ENCODE peak calls at places on chromosomes 1 and 21, in eight cellular contexts. Z is AG04450, M is trophoblast cell, N is upper lobe of right lung, L is pancreas, X is mammary epithelial cell, O is RWPE2, G is cardiac muscle cell. C is an unnamed sample. For H3K9me3, the result is how much of the 10 kb centered on the place peaks cover.

GRCh38 chr21:10418649-10419048 is 102.7 kb upstream of the TPTE start:
- DNase-seq in M (no peak), O (no peak), N (no peak), X (no peak), L (no peak), Z (no peak), G (no peak), C (no peak)

GRCh38 chr1:218164111-218164929 is 120.8 kb upstream of the RRP15 start:
- DNase-seq in O (no peak), N (peak), Z (no peak), G (peak), M (no peak), L (no peak), X (peak), C (peak)

GRCh38 chr1:202619528-202619927 is 90.7 kb downstream of the SYT2 start:
- DNase-seq in X (no peak), N (no peak), O (peak), M (no peak), Z (no peak), L (peak), G (no peak), C (peak)

GRCh38 chr1:228210076-228210651 is 2.3 kb downstream of the OBSCN start:
- DNase-seq in Z (no peak), M (no peak), O (no peak), G (no peak), N (no peak), X (peak), L (no peak), C (no peak)

GRCh38 chr1:53026254-53026653 is 35.8 kb upstream of the PODN start:
- DNase-seq in O (no peak), Z (no peak), M (no peak), L (no peak), X (no peak), G (no peak), N (no peak), C (no peak)

GRCh38 chr1:150650193-150650592 is 20.8 kb upstream of the ENSA start:
- DNase-seq in Z (no peak), X (no peak), M (no peak), L (peak), G (no peak), O (no peak), N (no peak), C (no peak)

GRCh38 chr1:239197871-239198270 is 188.5 kb upstream of the CHRM3 start:
- DNase-seq in N (no peak), O (no peak), X (peak), G (no peak), Z (no peak), M (no peak), L (no peak), C (no peak)

GRCh38 chr1:181504294-181505115 is 21.2 kb downstream of the CACNA1E start:
- DNase-seq in X (no peak), G (peak), O (no peak), L (no peak), M (no peak), N (no peak), Z (no peak), C (no peak)

GRCh38 chr1:115090547-115090946 is 1.2 kb upstream of the TSPAN2 start:
- DNase-seq in N (no peak), O (no peak), Z (no peak), G (peak), X (no peak), M (no peak), L (no peak), C (no peak)

GRCh38 chr1:115086176-115086830 is 3.0 kb downstream of the TSPAN2 start:
- DNase-seq in G (no peak), X (no peak), L (no peak), M (no peak), O (no peak), N (no peak), Z (no peak), C (no peak)

GRCh38 chr1:115089443-115090340 is at the start of gene TSPAN2:
- DNase-seq in G (peak), O (peak), L (peak), X (no peak), Z (peak), M (no peak), N (peak), C (peak)

GRCh38 chr1:115088871-115089442 is 346 bp downstream of the TSPAN2 start:
- DNase-seq in L (no peak), Z (no peak), G (no peak), O (no peak), M (no peak), X (no peak), N (no peak), C (no peak)

DNA sequence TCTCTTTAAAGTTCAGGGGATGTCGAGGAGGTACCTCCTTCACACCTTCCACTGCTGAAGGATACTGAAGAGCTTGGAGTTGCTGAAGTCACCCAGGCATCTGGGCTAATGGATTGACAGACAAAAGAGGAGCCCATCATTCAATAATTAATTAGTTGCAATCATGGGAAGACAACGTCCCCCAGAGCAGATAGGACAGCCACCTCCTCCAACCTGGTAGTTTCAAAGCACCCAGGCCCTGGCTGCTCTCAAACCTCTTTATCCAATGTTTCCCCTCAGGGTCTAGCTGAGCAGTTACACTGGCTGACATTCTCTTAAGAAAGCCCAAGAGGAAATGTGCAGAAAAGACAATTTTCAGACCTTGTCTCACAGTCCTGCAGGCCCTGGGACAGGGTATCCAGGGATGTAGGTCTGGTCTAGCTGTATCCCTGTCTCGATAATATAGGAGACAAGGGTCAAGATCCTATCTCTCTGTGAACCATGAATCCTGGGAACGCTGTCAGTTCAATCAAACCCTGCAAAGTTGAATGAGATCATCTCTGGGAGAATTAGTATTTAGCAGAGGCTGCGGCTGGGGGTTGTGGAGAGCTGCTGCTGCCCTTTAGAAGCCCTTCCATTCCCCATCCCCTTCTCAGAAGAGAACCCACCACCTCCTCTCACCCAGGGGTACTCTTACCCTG is 1.0 kb downstream of the TSPAN2 start:
- DNase-seq in L (no peak), X (no peak), O (no peak), G (no peak), Z (no peak), M (no peak), N (no peak), C (no peak)
- H3K4me3 ChIP-seq in L (no peak), X (no peak), O (no peak), G (peak), Z (no peak), M (no peak), N (peak), C (no peak)

DNA sequence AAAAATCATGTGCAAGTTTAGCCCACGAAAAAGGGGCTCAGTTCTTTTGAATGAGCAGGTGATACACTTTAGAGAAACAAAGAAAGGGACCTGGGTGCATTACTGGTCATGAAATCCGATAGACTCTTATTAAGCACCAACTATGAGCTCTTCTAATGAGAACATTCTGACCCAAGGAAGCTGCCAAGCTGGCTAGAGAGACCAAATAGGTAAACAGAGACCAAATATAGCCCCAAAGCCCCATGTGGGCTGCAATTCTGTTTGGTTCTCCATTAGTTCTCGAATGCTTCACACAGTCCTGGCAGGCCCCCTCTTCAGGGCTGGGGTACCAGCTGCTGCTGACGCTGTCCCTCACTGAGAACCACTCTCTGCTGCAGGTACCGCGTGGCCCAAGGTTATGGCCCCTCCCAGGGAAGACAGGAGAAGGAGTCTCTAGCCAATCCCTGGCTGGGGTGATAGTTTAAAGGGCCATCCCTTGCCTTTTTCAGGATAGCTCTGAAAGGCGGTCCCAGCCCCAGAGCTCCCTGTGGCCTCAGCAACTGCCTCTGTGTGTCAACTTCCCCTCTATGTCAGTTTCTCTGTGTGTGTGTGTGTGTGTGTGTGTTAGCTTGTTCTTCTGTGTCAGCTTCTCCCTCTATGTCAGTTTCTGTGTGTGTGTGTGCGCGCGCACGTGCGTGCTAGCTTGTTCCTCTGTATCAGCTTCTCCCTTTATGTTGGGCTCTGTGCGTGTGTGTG is 7.1 kb upstream of the UBXN10 start:
- DNase-seq in G (no peak), L (no peak), X (no peak), Z (no peak), M (no peak), N (no peak), O (no peak), C (no peak)
- H3K9me3 ChIP-seq in G (under half), L (under half), X (under half), Z (under half), M (under half), N (under half), O (under half), C (under half)

GRCh38 chr1:41673355-41673754 is 188.9 kb upstream of the EDN2 start:
- DNase-seq in L (no peak), X (no peak), G (no peak), M (no peak), O (no peak), N (peak), Z (no peak), C (no peak)
- H3K4me3 ChIP-seq in L (no peak), X (no peak), G (no peak), M (no peak), O (no peak), N (no peak), Z (no peak), C (no peak)

GRCh38 chr1:23366146-23366545 is 3.5 kb downstream of the ZNF436 start:
- DNase-seq in X (peak), M (no peak), Z (no peak), O (no peak), N (no peak), L (no peak), G (no peak), C (no peak)
- H3K9me3 ChIP-seq in X (under half), M (under half), Z (under half), O (under half), N (under half), L (under half), G (under half), C (under half)

GRCh38 chr1:209207701-209208286 is 375.7 kb upstream of the CAMK1G start:
- DNase-seq in M (peak), L (peak), O (no peak), N (peak), X (peak), Z (peak), G (peak), C (peak)
- H3K4me3 ChIP-seq in M (no peak), L (no peak), O (peak), N (peak), X (peak), Z (peak), G (peak), C (no peak)

DNA sequence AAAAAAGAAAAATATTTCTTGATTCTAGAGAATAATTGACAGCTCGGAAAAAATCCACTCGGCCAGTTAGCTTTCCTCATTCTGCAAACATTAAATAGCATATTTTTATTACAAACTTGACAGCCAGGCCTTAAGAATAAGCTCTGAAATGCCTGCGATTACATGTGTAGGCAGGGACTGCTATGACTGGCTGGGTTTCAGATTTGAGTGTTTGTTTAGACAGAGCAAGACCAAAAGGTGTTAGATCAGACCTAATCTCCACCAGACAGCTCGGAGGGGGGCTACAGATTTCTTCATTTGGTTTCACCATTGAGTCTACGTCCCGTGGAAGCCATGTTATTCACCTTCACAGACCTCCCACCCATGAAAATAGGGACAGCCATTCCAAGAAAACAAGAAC is 192.1 kb upstream of the ADAMTS5 start:
- DNase-seq in X (no peak), L (no peak), M (no peak), O (no peak), G (no peak), N (no peak), Z (no peak), C (no peak)
- H3K9me3 ChIP-seq in X (under half), L (under half), M (under half), O (under half), G (under half), N (under half), Z (under half), C (under half)

GRCh38 chr1:27430903-27431653 is 38.7 kb downstream of the GPR3 start:
- DNase-seq in M (no peak), Z (no peak), N (no peak), L (no peak), O (no peak), G (no peak), X (no peak), C (no peak)

GRCh38 chr1:27438621-27439061 is 46.2 kb downstream of the GPR3 start:
- DNase-seq in L (no peak), X (no peak), G (no peak), M (peak), N (no peak), O (no peak), Z (no peak), C (no peak)

GRCh38 chr1:27439150-27439549 is 46.7 kb downstream of the GPR3 start:
- DNase-seq in N (no peak), L (no peak), Z (no peak), M (no peak), X (no peak), G (no peak), O (no peak), C (no peak)

GRCh38 chr1:27435566-27436203 is 43.3 kb downstream of the GPR3 start:
- DNase-seq in M (no peak), N (no peak), G (no peak), L (no peak), Z (no peak), O (no peak), X (no peak), C (peak)

GRCh38 chr1:27436204-27437159 is 44.1 kb downstream of the GPR3 start:
- DNase-seq in L (no peak), X (peak), N (no peak), Z (no peak), M (no peak), G (no peak), O (no peak), C (peak)
- H3K4me3 ChIP-seq in L (no peak), X (no peak), N (peak), Z (no peak), M (no peak), G (no peak), O (no peak), C (no peak)

DNA sequence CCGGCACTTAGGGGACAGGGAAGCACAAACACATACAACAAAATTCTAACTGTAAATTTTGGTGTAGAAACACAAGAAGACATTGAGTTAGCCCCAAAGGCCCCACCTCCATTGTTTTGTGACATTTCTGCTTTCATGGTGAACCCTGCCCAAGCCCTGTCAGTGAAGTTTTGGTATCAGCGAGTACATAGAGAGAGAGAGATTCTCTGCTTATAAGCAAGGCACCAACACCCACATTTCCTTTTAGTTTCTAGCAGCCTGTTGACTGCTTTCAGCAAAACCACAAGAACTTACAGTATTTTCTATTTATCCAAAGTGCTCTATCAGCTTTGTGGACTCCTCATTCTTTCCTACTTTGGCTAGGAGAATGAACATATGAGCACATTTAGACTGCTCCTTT is 24.0 kb downstream of the ZNF124 start:
- DNase-seq in L (no peak), N (no peak), G (no peak), O (no peak), X (no peak), Z (no peak), M (no peak), C (no peak)
- H3K9me3 ChIP-seq in L (under half), N (half or more), G (under half), O (under half), X (under half), Z (under half), M (under half), C (half or more)

C was measured in mucosa of descending colon.